ENCODE peak calls at places on chromosomes 6 and 20, in four cellular contexts. F, A, Q and W are unnamed samples.

GRCh38 chr20:61310954-61311353 is 58.9 kb downstream of the CDH4 start:
- ATAC-seq in F (no peak), A (no peak), Q (no peak), W (no peak)

GRCh38 chr6:28648035-28648877 is 122.6 kb downstream of the GPX5 start:
- ATAC-seq in F (no peak), A (no peak), Q (no peak), W (peak)

GRCh38 chr6:20415304-20416062 is 13.8 kb downstream of the E2F3 start:
- ATAC-seq in F (no peak), A (no peak), Q (no peak), W (no peak)

GRCh38 chr20:50969416-50969815 is 10.8 kb downstream of the MOCS3 start:
- ATAC-seq in F (no peak), A (no peak), Q (no peak), W (no peak)

GRCh38 chr6:151690303-151690702 is 117.2 kb upstream of the ESR1 start:
- ATAC-seq in F (peak), A (peak), Q (peak), W (peak)

GRCh38 chr6:15324427-15324985 is 78.6 kb downstream of the JARID2 start:
- ATAC-seq in F (no peak), A (no peak), Q (no peak), W (no peak)

GRCh38 chr20:24442909-24443308 is 26.5 kb upstream of the SYNDIG1 start:
- ATAC-seq in F (no peak), A (no peak), Q (no peak), W (no peak)

GRCh38 chr6:46963626-46964025 is 41.9 kb upstream of the ADGRF5 start:
- ATAC-seq in F (no peak), A (no peak), Q (no peak), W (no peak)

GRCh38 chr20:56828402-56828801 is 199.3 kb downstream of the TFAP2C start:
- ATAC-seq in F (no peak), A (no peak), Q (no peak), W (peak)

GRCh38 chr6:21273451-21273850 is 320.1 kb upstream of the SOX4 start:
- ATAC-seq in F (no peak), A (no peak), Q (no peak), W (no peak)

GRCh38 chr6:150898390-150899170 is 33.1 kb downstream of the MTHFD1L start:
- ATAC-seq in F (no peak), A (no peak), Q (no peak), W (peak)

GRCh38 chr6:53042112-53042511 is 23.1 kb upstream of the FBXO9 start:
- ATAC-seq in F (no peak), A (no peak), Q (no peak), W (peak)

GRCh38 chr6:167759912-167760311 is 66.8 kb upstream of the AFDN start:
- ATAC-seq in F (no peak), A (no peak), Q (no peak), W (no peak)

GRCh38 chr6:32252326-32253009 is 28.6 kb upstream of the NOTCH4 start:
- ATAC-seq in F (no peak), A (no peak), Q (no peak), W (no peak)

GRCh38 chr6:128275681-128276080 is 244.7 kb downstream of the PTPRK start:
- ATAC-seq in F (no peak), A (no peak), Q (no peak), W (no peak)

GRCh38 chr6:167919349-167919748 is 78.1 kb upstream of the KIF25 start:
- ATAC-seq in F (no peak), A (no peak), Q (no peak), W (no peak)

GRCh38 chr20:6265204-6265904 is 142.5 kb upstream of the FERMT1 start:
- ATAC-seq in F (no peak), A (no peak), Q (no peak), W (no peak)

GRCh38 chr20:35604444-35604750 is 11.2 kb upstream of the SPAG4 start:
- ATAC-seq in F (no peak), A (no peak), Q (no peak), W (peak)

GRCh38 chr6:133549252-133549925 is 308.2 kb downstream of the EYA4 start:
- ATAC-seq in F (no peak), A (no peak), Q (no peak), W (no peak)

GRCh38 chr6:39088331-39088730 is 26.7 kb downstream of the SAYSD1 start:
- ATAC-seq in F (no peak), A (no peak), Q (no peak), W (peak)

GRCh38 chr20:732727-733126 is 35.6 kb downstream of the SLC52A3 start:
- ATAC-seq in F (no peak), A (no peak), Q (no peak), W (no peak)

GRCh38 chr6:149508485-149508884 is 23.7 kb upstream of the ZC3H12D start:
- ATAC-seq in F (peak), A (peak), Q (peak), W (no peak)

GRCh38 chr20:54028276-54029011 is 42.0 kb downstream of the BCAS1 start:
- ATAC-seq in F (no peak), A (no peak), Q (no peak), W (no peak)

GRCh38 chr20:17700637-17701036 is 871 bp downstream of the BANF2 start:
- ATAC-seq in F (no peak), A (no peak), Q (no peak), W (no peak)

GRCh38 chr6:41564448-41565142 is 18.4 kb downstream of the FOXP4 start:
- ATAC-seq in F (no peak), A (no peak), Q (no peak), W (no peak)

GRCh38 chr20:34776177-34776576 is 49.3 kb downstream of the NCOA6 start:
- ATAC-seq in F (no peak), A (no peak), Q (no peak), W (no peak)

GRCh38 chr6:165721349-165721748 is 58.3 kb upstream of the PDE10A start:
- ATAC-seq in F (no peak), A (no peak), Q (no peak), W (no peak)

GRCh38 chr6:85917522-85917921 is 274.8 kb upstream of the SYNCRIP start:
- ATAC-seq in F (no peak), A (no peak), Q (no peak), W (no peak)

GRCh38 chr6:32852018-32852843 is 1.3 kb downstream of the TAP1 start:
- ATAC-seq in F (no peak), A (no peak), Q (no peak), W (no peak)

GRCh38 chr20:8145246-8145639 is 13.2 kb downstream of the PLCB1 start:
- ATAC-seq in F (no peak), A (peak), Q (no peak), W (no peak)